ENCODE peak calls at places on chromosome 22, in seven cellular contexts. P is endothelial cell of umbilical vein, W is H1, R is HCT116, B is breast epithelium, G is sigmoid colon, F is GM12891. Y is an unnamed sample.

GRCh38 chr22:40396882-40397281 is 26.5 kb downstream of the SGSM3 start:
- DNase-seq in P (peak), W (no peak), R (no peak), B (peak), G (no peak), F (no peak), Y (peak)

GRCh38 chr22:17265649-17266248 is 46.5 kb upstream of the ADA2 start:
- DNase-seq in P (no peak), W (no peak), R (no peak), B (no peak), G (no peak), F (no peak), Y (no peak)

GRCh38 chr22:32987081-32987631 is 71.0 kb downstream of the SYN3 start:
- DNase-seq in P (no peak), W (peak), R (no peak), B (peak), G (no peak), F (no peak), Y (no peak)

GRCh38 chr22:50505276-50505775 is 2.2 kb downstream of the LMF2 start:
- DNase-seq in P (no peak), W (no peak), R (no peak), B (no peak), G (no peak), F (no peak), Y (no peak)

GRCh38 chr22:49077586-49077985 is 750.1 kb downstream of the BRD1 start:
- DNase-seq in P (no peak), W (no peak), R (no peak), B (no peak), G (peak), F (no peak), Y (no peak)

GRCh38 chr22:27435839-27436581 is 365.5 kb downstream of the MN1 start:
- DNase-seq in P (peak), W (no peak), R (no peak), B (no peak), G (peak), F (no peak), Y (no peak)

GRCh38 chr22:42272431-42273004 is 2.1 kb upstream of the TCF20 start:
- DNase-seq in P (no peak), W (no peak), R (no peak), B (no peak), G (peak), F (no peak), Y (no peak)

GRCh38 chr22:37428649-37429586 is 1.6 kb upstream of the ELFN2 start:
- DNase-seq in P (peak), W (peak), R (peak), B (no peak), G (no peak), F (peak), Y (peak)

GRCh38 chr22:50247748-50248147 is 2.9 kb upstream of the TUBGCP6 start:
- DNase-seq in P (peak), W (no peak), R (peak), B (no peak), G (no peak), F (no peak), Y (no peak)

GRCh38 chr22:25202290-25202921 is 2.7 kb downstream of the CRYBB3 start:
- DNase-seq in P (peak), W (peak), R (peak), B (no peak), G (no peak), F (peak), Y (peak)

GRCh38 chr22:49044776-49045175 is 782.9 kb downstream of the BRD1 start:
- DNase-seq in P (no peak), W (no peak), R (no peak), B (no peak), G (no peak), F (no peak), Y (no peak)

GRCh38 chr22:22074634-22075381 is 92.2 kb upstream of the TOP3B start:
- DNase-seq in P (no peak), W (no peak), R (no peak), B (no peak), G (no peak), F (no peak), Y (no peak)

GRCh38 chr22:48666620-48667019 is 1161.1 kb downstream of the BRD1 start:
- DNase-seq in P (no peak), W (no peak), R (no peak), B (no peak), G (no peak), F (no peak), Y (no peak)

GRCh38 chr22:47197735-47198500 is 435.5 kb downstream of the TBC1D22A start:
- DNase-seq in P (no peak), W (no peak), R (no peak), B (no peak), G (peak), F (no peak), Y (no peak)

GRCh38 chr22:17369553-17370035 is 334 bp downstream of the CECR2 start:
- DNase-seq in P (no peak), W (no peak), R (no peak), B (no peak), G (no peak), F (no peak), Y (no peak)

GRCh38 chr22:49305215-49305965 is 522.3 kb downstream of the BRD1 start:
- DNase-seq in P (peak), W (peak), R (peak), B (peak), G (peak), F (peak), Y (peak)

GRCh38 chr22:44574057-44574456 is 76.0 kb upstream of the RTL6 start:
- DNase-seq in P (peak), W (no peak), R (peak), B (peak), G (peak), F (no peak), Y (peak)

GRCh38 chr22:43170131-43170480 is 16.8 kb downstream of the TTLL12 start:
- DNase-seq in P (no peak), W (no peak), R (no peak), B (no peak), G (no peak), F (no peak), Y (no peak)

GRCh38 chr22:44861245-44861644 is 108.9 kb downstream of the ARHGAP8 start:
- DNase-seq in P (no peak), W (no peak), R (no peak), B (no peak), G (no peak), F (no peak), Y (no peak)

GRCh38 chr22:30314918-30315317 is 11.8 kb downstream of the TBC1D10A start:
- DNase-seq in P (no peak), W (no peak), R (no peak), B (no peak), G (no peak), F (no peak), Y (no peak)

GRCh38 chr22:35064664-35065063 is 1.3 kb upstream of the ISX start:
- DNase-seq in P (no peak), W (no peak), R (no peak), B (no peak), G (no peak), F (peak), Y (no peak)

GRCh38 chr22:44795701-44796630 is 43.6 kb downstream of the ARHGAP8 start:
- DNase-seq in P (no peak), W (no peak), R (no peak), B (no peak), G (no peak), F (no peak), Y (no peak)

GRCh38 chr22:43723816-43724215 is 88.3 kb downstream of the EFCAB6 start:
- DNase-seq in P (no peak), W (no peak), R (no peak), B (no peak), G (no peak), F (no peak), Y (no peak)

GRCh38 chr22:48805516-48805915 is 1022.2 kb downstream of the BRD1 start:
- DNase-seq in P (no peak), W (no peak), R (no peak), B (no peak), G (no peak), F (no peak), Y (no peak)

GRCh38 chr22:44667829-44668189 is 34.2 kb upstream of the PRR5 start:
- DNase-seq in P (no peak), W (no peak), R (no peak), B (no peak), G (peak), F (no peak), Y (no peak)

GRCh38 chr22:42996646-42997365 is 18.1 kb downstream of the PACSIN2 start:
- DNase-seq in P (no peak), W (no peak), R (no peak), B (no peak), G (peak), F (no peak), Y (no peak)

GRCh38 chr22:48482771-48483170 is 1344.9 kb downstream of the BRD1 start:
- DNase-seq in P (no peak), W (no peak), R (no peak), B (no peak), G (no peak), F (no peak), Y (no peak)

DNA sequence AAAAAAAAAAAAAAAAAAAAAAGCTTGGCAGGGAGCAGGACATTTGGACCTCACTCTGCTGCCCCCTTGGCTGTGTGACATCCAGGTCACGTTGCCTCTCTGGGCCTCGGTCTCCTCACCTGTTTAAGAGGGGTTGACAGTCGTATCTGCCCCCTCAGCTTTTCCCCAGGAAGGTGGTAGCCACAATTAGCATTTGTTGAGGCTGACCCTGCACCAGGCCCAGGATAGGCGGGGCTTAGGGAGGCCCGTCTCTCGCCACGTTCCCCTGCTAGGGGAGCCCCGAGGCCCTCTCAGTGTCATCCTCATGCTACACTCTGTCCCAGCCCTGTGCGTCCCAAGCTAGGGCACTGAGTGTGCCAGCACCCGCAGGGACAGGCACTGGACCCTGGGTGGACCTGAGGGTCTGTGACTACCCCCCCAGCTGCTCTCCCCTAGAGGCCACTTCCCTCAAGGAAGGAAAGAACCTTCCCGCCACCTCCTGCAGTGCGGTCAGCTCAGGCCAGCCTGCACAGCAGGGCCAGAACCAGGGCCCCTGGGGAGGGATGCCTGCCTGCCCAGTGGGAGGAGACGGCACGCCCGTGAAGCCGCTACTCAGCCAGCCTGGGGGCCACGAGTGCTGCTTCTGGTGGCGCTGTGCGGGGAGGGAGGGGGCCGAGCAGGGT is 38.5 kb upstream of the PPARA start:
- DNase-seq in P (no peak), W (no peak), R (no peak), B (no peak), G (no peak), F (no peak), Y (no peak)
- TF ChIP-seq POLR2AphosphoS5 in P (no peak), W (no peak), R (no peak), B (no peak), G (no peak), F (no peak), Y (no peak)

GRCh38 chr22:28933321-28933720 is 49.9 kb downstream of the ZNRF3 start:
- DNase-seq in P (no peak), W (no peak), R (no peak), B (no peak), G (no peak), F (no peak), Y (no peak)
- TF ChIP-seq POLR2AphosphoS5 in P (no peak), W (no peak), R (no peak), B (no peak), G (no peak), F (no peak), Y (no peak)

DNA sequence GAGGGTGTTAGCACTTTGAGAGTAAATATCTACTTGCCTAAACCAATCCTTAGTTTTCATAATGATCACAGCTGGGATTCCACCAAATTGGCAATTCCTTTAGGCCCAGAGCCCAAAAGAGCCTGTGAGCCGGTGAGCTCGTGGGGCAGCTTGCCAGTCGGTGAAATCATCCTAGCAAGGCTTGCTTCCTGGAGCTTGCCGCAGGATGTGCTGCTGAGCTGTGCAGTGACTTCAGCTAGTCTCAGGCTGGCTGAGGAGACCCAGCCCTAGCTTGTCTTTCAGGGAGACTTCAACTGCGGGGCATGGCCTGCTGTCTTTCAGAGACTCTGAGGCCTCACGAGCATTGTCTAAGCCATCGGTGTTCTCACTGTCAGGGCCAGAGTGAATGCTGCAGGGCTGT is 73.6 kb upstream of the SUSD2 start:
- DNase-seq in P (peak), W (no peak), R (no peak), B (peak), G (peak), F (no peak), Y (peak)
- TF ChIP-seq POLR2AphosphoS5 in P (no peak), W (no peak), R (no peak), B (peak), G (no peak), F (no peak), Y (peak)

DNA sequence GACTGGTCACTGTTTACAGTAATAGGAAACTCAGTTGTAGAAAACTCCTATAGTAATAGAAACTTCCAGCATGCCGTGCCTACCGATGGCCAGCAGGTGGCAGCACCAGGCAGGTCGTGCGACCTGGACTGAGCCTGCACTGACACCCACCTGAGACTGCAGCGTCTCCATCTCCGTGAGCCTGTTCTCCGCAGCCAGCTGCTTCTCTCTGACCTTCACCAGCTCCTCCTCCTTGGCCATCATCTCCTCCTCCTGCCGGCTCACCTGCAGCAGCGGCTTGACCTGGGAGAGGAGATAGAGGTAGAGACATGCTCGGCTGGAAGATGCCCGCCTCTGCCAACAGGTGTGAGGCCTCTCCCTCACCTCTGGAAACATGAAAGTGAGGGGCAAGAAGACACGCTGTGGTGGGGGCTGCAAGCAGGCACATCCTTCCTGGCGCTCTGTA is 48.5 kb downstream of the APOL1 start:
- DNase-seq in P (peak), W (peak), R (peak), B (peak), G (peak), F (peak), Y (peak)
- TF ChIP-seq POLR2AphosphoS5 in P (peak), W (peak), R (no peak), B (peak), G (no peak), F (no peak), Y (peak)

Y was measured in prostate gland.